ENCODE peak calls at places on chromosomes 3 and 15, in four cellular contexts. One of them, this sample, is unnamed. For H3K27me3 and H3K4me1, the result is how much of the 10 kb centered on the place peaks cover.

GRCh38 chr3:56115698-56116097 is 352.6 kb downstream of the ERC2 start:
- DNase-seq in esophagus muscularis mucosa: no peak
- DNase-seq in IMR-90: no peak
- DNase-seq in astrocyte: no peak
- DNase-seq in this sample: no peak

GRCh38 chr15:62419206-62419605 is 254.1 kb upstream of the C2CD4B start:
- DNase-seq in esophagus muscularis mucosa: no peak
- DNase-seq in IMR-90: no peak
- DNase-seq in astrocyte: no peak
- DNase-seq in this sample: no peak

GRCh38 chr3:147744967-147745366 is 335.8 kb downstream of the ZIC1 start:
- DNase-seq in esophagus muscularis mucosa: no peak
- DNase-seq in IMR-90: no peak
- DNase-seq in astrocyte: no peak
- DNase-seq in this sample: no peak

GRCh38 chr3:66889758-66890576 is 108.1 kb upstream of the KBTBD8 start:
- DNase-seq in esophagus muscularis mucosa: no peak
- DNase-seq in IMR-90: no peak
- DNase-seq in astrocyte: no peak
- DNase-seq in this sample: no peak

GRCh38 chr3:22089284-22089683 is 338.3 kb upstream of the ZNF385D start:
- DNase-seq in esophagus muscularis mucosa: no peak
- DNase-seq in IMR-90: peak
- DNase-seq in astrocyte: no peak
- DNase-seq in this sample: no peak

GRCh38 chr3:144859057-144859626 is 887.5 kb downstream of the DIPK2A start:
- DNase-seq in esophagus muscularis mucosa: no peak
- DNase-seq in IMR-90: no peak
- DNase-seq in astrocyte: no peak
- DNase-seq in this sample: no peak

GRCh38 chr3:28860307-28860706 is 420.6 kb upstream of the RBMS3 start:
- DNase-seq in esophagus muscularis mucosa: no peak
- DNase-seq in IMR-90: no peak
- DNase-seq in astrocyte: no peak
- DNase-seq in this sample: no peak

GRCh38 chr3:145094355-145094941 is 1066.5 kb downstream of the PLOD2 start:
- DNase-seq in esophagus muscularis mucosa: no peak
- DNase-seq in IMR-90: peak
- DNase-seq in astrocyte: peak
- DNase-seq in this sample: no peak

GRCh38 chr3:122916084-122916483 is 111.5 kb downstream of the SEMA5B start:
- DNase-seq in esophagus muscularis mucosa: no peak
- DNase-seq in IMR-90: no peak
- DNase-seq in astrocyte: no peak
- DNase-seq in this sample: no peak

GRCh38 chr15:44798815-44799214 is 62.5 kb downstream of the TRIM69 start:
- DNase-seq in esophagus muscularis mucosa: no peak
- DNase-seq in IMR-90: no peak
- DNase-seq in astrocyte: no peak
- DNase-seq in this sample: no peak

GRCh38 chr15:84736375-84736774 is 12.0 kb upstream of the ZNF592 start:
- DNase-seq in esophagus muscularis mucosa: no peak
- DNase-seq in IMR-90: no peak
- DNase-seq in astrocyte: no peak
- DNase-seq in this sample: peak

GRCh38 chr3:23633261-23633960 is 172.3 kb upstream of the UBE2E1 start:
- DNase-seq in esophagus muscularis mucosa: peak
- DNase-seq in IMR-90: no peak
- DNase-seq in astrocyte: no peak
- DNase-seq in this sample: no peak

GRCh38 chr15:74958320-74958907 is 1.8 kb upstream of the RPP25 start:
- DNase-seq in esophagus muscularis mucosa: no peak
- DNase-seq in IMR-90: no peak
- DNase-seq in astrocyte: no peak
- DNase-seq in this sample: no peak

GRCh38 chr3:197889204-197889930 is 60.6 kb upstream of the RPL35A start:
- DNase-seq in esophagus muscularis mucosa: no peak
- DNase-seq in IMR-90: no peak
- DNase-seq in astrocyte: no peak
- DNase-seq in this sample: no peak

GRCh38 chr15:93162560-93162959 is 73.5 kb upstream of the RGMA start:
- DNase-seq in esophagus muscularis mucosa: no peak
- DNase-seq in IMR-90: no peak
- DNase-seq in astrocyte: no peak
- DNase-seq in this sample: no peak

GRCh38 chr3:53803816-53804545 is 42.2 kb downstream of the CHDH start:
- DNase-seq in esophagus muscularis mucosa: no peak
- DNase-seq in IMR-90: no peak
- DNase-seq in astrocyte: no peak
- DNase-seq in this sample: no peak

GRCh38 chr3:53807117-53807521 is 39.1 kb downstream of the CHDH start:
- DNase-seq in esophagus muscularis mucosa: no peak
- DNase-seq in IMR-90: no peak
- DNase-seq in astrocyte: no peak
- DNase-seq in this sample: no peak

GRCh38 chr3:53806182-53807116 is 39.8 kb downstream of the CHDH start:
- DNase-seq in esophagus muscularis mucosa: no peak
- DNase-seq in IMR-90: peak
- DNase-seq in astrocyte: peak
- DNase-seq in this sample: no peak

GRCh38 chr3:53804697-53805462 is 41.3 kb downstream of the CHDH start:
- DNase-seq in esophagus muscularis mucosa: no peak
- DNase-seq in IMR-90: peak
- DNase-seq in astrocyte: peak
- DNase-seq in this sample: no peak

GRCh38 chr3:53805463-53806159 is 40.6 kb downstream of the CHDH start:
- DNase-seq in esophagus muscularis mucosa: no peak
- DNase-seq in IMR-90: no peak
- DNase-seq in astrocyte: no peak
- DNase-seq in this sample: no peak
- H3K27me3 ChIP-seq in esophagus muscularis mucosa: under half
- H3K27me3 ChIP-seq in IMR-90: under half
- H3K27me3 ChIP-seq in astrocyte: under half
- H3K27me3 ChIP-seq in this sample: under half

DNA sequence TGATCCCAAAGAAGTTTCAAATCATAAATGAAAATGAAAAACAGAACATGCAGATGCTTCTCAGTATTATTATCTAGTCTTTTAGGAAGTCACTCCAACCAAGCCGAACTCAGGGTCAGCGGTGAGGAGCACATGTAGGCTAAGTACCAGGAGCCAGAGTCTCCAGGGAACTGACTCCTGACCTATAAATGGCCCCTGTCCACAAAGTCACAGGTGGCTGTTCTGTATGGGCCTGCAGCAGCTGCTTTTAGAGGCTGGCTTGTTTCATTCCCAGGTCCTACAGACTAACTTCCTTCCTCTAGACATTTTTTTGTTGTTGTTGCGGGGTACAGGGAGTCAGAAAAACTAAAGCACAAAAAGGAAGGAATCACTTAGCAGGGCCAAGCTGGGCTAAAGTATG is 54.6 kb downstream of the DAPK2 start:
- DNase-seq in esophagus muscularis mucosa: no peak
- DNase-seq in IMR-90: no peak
- DNase-seq in astrocyte: no peak
- DNase-seq in this sample: no peak
- H3K4me3 ChIP-seq in esophagus muscularis mucosa: no peak
- H3K4me3 ChIP-seq in IMR-90: no peak
- H3K4me3 ChIP-seq in astrocyte: no peak
- H3K4me3 ChIP-seq in this sample: no peak

GRCh38 chr15:59294574-59294960 is 78.1 kb downstream of the MYO1E start:
- DNase-seq in esophagus muscularis mucosa: no peak
- DNase-seq in IMR-90: no peak
- DNase-seq in astrocyte: no peak
- DNase-seq in this sample: no peak
- H3K4me1 ChIP-seq in esophagus muscularis mucosa: half or more
- H3K4me1 ChIP-seq in IMR-90: under half
- H3K4me1 ChIP-seq in astrocyte: half or more
- H3K4me1 ChIP-seq in this sample: under half

GRCh38 chr15:42137461-42138261 is 18.8 kb downstream of the PLA2G4F start:
- DNase-seq in esophagus muscularis mucosa: no peak
- DNase-seq in IMR-90: peak
- DNase-seq in astrocyte: peak
- DNase-seq in this sample: peak

GRCh38 chr15:42138411-42138810 is 18.0 kb downstream of the PLA2G4F start:
- DNase-seq in esophagus muscularis mucosa: no peak
- DNase-seq in IMR-90: no peak
- DNase-seq in astrocyte: no peak
- DNase-seq in this sample: no peak

GRCh38 chr15:42139596-42139995 is 16.8 kb downstream of the PLA2G4F start:
- DNase-seq in esophagus muscularis mucosa: no peak
- DNase-seq in IMR-90: no peak
- DNase-seq in astrocyte: no peak
- DNase-seq in this sample: no peak

GRCh38 chr15:42140383-42141070 is 15.9 kb downstream of the PLA2G4F start:
- DNase-seq in esophagus muscularis mucosa: no peak
- DNase-seq in IMR-90: no peak
- DNase-seq in astrocyte: no peak
- DNase-seq in this sample: no peak

DNA sequence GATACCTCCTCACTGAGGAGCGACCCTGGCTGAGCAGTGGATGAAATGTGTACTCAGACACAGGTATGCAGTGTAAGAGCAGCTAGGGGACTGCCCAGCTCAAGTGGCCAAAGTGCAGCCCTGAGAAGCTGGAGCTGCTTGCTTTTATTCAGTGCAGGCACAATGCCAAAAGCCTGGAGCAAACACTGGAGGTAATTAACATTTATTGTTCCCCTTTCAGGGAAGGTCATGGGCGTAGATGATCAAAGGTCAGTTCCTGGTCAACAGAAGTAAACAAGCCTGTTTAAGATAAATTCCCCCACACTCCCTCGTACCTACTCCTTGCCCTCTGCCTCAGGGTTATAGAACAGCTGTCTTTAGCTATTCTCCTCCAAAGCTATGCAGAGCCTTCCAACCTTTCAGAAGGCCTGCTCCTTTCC is 17.5 kb downstream of the PLA2G4F start:
- DNase-seq in esophagus muscularis mucosa: no peak
- DNase-seq in IMR-90: no peak
- DNase-seq in astrocyte: no peak
- DNase-seq in this sample: no peak
- H3K27me3 ChIP-seq in esophagus muscularis mucosa: under half
- H3K27me3 ChIP-seq in IMR-90: under half
- H3K27me3 ChIP-seq in astrocyte: under half
- H3K27me3 ChIP-seq in this sample: under half

GRCh38 chr3:196008387-196008786 is 73.5 kb downstream of the TFRC start:
- DNase-seq in esophagus muscularis mucosa: no peak
- DNase-seq in IMR-90: no peak
- DNase-seq in astrocyte: no peak
- DNase-seq in this sample: no peak

GRCh38 chr3:196009456-196009855 is 72.4 kb downstream of the TFRC start:
- DNase-seq in esophagus muscularis mucosa: no peak
- DNase-seq in IMR-90: no peak
- DNase-seq in astrocyte: no peak
- DNase-seq in this sample: no peak

GRCh38 chr3:196012481-196012880 is 69.4 kb downstream of the TFRC start:
- DNase-seq in esophagus muscularis mucosa: no peak
- DNase-seq in IMR-90: no peak
- DNase-seq in astrocyte: peak
- DNase-seq in this sample: no peak

GRCh38 chr3:196007744-196008143 is 74.1 kb downstream of the TFRC start:
- DNase-seq in esophagus muscularis mucosa: no peak
- DNase-seq in IMR-90: no peak
- DNase-seq in astrocyte: no peak
- DNase-seq in this sample: no peak

DNA sequence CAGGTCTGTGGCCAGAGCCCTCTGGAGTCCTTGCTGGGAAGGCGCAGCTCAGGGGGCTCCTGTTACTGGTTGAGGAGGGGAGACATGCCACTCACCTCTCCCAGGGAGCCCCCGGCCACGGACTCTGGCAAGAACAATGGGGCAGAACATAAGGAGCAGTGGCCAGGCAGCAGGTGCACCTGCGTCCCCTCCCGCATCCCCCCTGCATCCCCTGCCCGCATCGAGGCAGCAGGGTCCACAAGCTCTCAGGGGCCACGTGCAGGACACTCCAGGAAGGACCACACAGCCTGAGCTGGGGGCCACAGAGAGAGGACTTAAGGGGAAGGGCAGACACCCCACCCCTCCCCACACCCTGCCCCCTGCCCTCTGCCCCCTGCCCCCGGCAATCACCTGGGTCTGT is 73.0 kb downstream of the TFRC start:
- DNase-seq in esophagus muscularis mucosa: no peak
- DNase-seq in IMR-90: no peak
- DNase-seq in astrocyte: no peak
- DNase-seq in this sample: no peak
- H3K4me3 ChIP-seq in esophagus muscularis mucosa: no peak
- H3K4me3 ChIP-seq in IMR-90: no peak
- H3K4me3 ChIP-seq in astrocyte: no peak
- H3K4me3 ChIP-seq in this sample: no peak

GRCh38 chr3:190853464-190853863 is 9.0 kb downstream of the GMNC start:
- DNase-seq in esophagus muscularis mucosa: no peak
- DNase-seq in IMR-90: no peak
- DNase-seq in astrocyte: no peak
- DNase-seq in this sample: no peak
- H3K4me1 ChIP-seq in esophagus muscularis mucosa: under half
- H3K4me1 ChIP-seq in IMR-90: under half
- H3K4me1 ChIP-seq in astrocyte: under half
- H3K4me1 ChIP-seq in this sample: under half

GRCh38 chr3:38268522-38268921 is 2.9 kb downstream of the SLC22A13 start:
- DNase-seq in esophagus muscularis mucosa: peak
- DNase-seq in IMR-90: no peak
- DNase-seq in astrocyte: no peak
- DNase-seq in this sample: no peak
- H3K27me3 ChIP-seq in esophagus muscularis mucosa: under half
- H3K27me3 ChIP-seq in IMR-90: under half
- H3K27me3 ChIP-seq in astrocyte: under half
- H3K27me3 ChIP-seq in this sample: under half

DNA sequence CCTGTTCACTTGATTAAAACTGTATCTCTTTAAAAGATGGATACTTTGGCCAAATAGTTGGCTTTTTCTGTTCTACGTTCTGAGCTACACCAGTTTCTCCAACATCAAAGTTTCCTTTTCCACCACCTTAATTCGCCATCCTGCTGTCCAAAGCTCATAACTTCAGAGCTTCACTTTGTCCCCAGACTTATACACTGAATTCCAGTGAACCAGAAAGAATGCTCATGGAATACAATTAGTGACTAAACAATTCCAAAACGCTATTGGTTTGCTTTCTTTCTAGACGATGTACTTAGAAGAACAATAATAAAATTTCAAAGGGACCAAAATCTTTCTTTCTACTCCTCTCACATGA is 23.2 kb downstream of the GPR15 start:
- DNase-seq in esophagus muscularis mucosa: no peak
- DNase-seq in IMR-90: no peak
- DNase-seq in astrocyte: no peak
- DNase-seq in this sample: no peak
- H3K4me3 ChIP-seq in esophagus muscularis mucosa: no peak
- H3K4me3 ChIP-seq in IMR-90: no peak
- H3K4me3 ChIP-seq in astrocyte: no peak
- H3K4me3 ChIP-seq in this sample: no peak

GRCh38 chr15:98875309-98875708 is 132.3 kb downstream of the PGPEP1L start:
- DNase-seq in esophagus muscularis mucosa: no peak
- DNase-seq in IMR-90: peak
- DNase-seq in astrocyte: no peak
- DNase-seq in this sample: no peak

GRCh38 chr15:98873441-98874218 is 134.0 kb downstream of the PGPEP1L start:
- DNase-seq in esophagus muscularis mucosa: no peak
- DNase-seq in IMR-90: peak
- DNase-seq in astrocyte: peak
- DNase-seq in this sample: no peak

GRCh38 chr15:98874359-98874758 is 133.2 kb downstream of the PGPEP1L start:
- DNase-seq in esophagus muscularis mucosa: no peak
- DNase-seq in IMR-90: no peak
- DNase-seq in astrocyte: no peak
- DNase-seq in this sample: no peak

GRCh38 chr15:98876461-98877369 is 130.9 kb downstream of the PGPEP1L start:
- DNase-seq in esophagus muscularis mucosa: no peak
- DNase-seq in IMR-90: peak
- DNase-seq in astrocyte: peak
- DNase-seq in this sample: no peak

GRCh38 chr15:98874773-98875172 is 132.8 kb downstream of the PGPEP1L start:
- DNase-seq in esophagus muscularis mucosa: no peak
- DNase-seq in IMR-90: no peak
- DNase-seq in astrocyte: no peak
- DNase-seq in this sample: no peak
- H3K4me1 ChIP-seq in esophagus muscularis mucosa: half or more
- H3K4me1 ChIP-seq in IMR-90: under half
- H3K4me1 ChIP-seq in astrocyte: half or more
- H3K4me1 ChIP-seq in this sample: under half